ENCODE peak calls at places on chromosomes 1 and 21, in four cellular contexts. Q, P, T and E are unnamed samples.

GRCh38 chr21:35991131-35991530 is 69.2 kb downstream of the SETD4 start:
- DNase-seq in T (no peak), Q (no peak), P (peak; percentile 12), E (no peak)

GRCh38 chr1:82108843-82109242 is 308.1 kb downstream of the ADGRL2 start:
- DNase-seq in Q (no peak), T (no peak), P (no peak), E (peak; percentile 1)

GRCh38 chr1:46558141-46558963 is 6.9 kb upstream of the KNCN start:
- DNase-seq in P (no peak), T (no peak), Q (no peak), E (no peak)

GRCh38 chr1:42931108-42931539 is 27.5 kb downstream of the SLC2A1 start:
- DNase-seq in P (no peak), Q (peak; percentile 76), T (peak; percentile 88), E (peak; percentile 69)

GRCh38 chr1:118275716-118276115 is 90.7 kb upstream of the SPAG17 start:
- DNase-seq in P (no peak), Q (no peak), T (no peak), E (no peak)

GRCh38 chr1:93979718-93980319 is 70.6 kb upstream of the GCLM start:
- DNase-seq in Q (no peak), P (peak; percentile 93), T (no peak), E (no peak)

GRCh38 chr1:239308701-239309333 is 77.6 kb upstream of the CHRM3 start:
- DNase-seq in Q (peak; percentile 23), P (no peak), T (peak; percentile 6), E (no peak)

GRCh38 chr1:92446546-92446945 is 40.2 kb downstream of the GFI1 start:
- DNase-seq in P (no peak), T (no peak), Q (peak; percentile 89), E (no peak)

GRCh38 chr1:26785611-26786436 is 1.9 kb upstream of the PIGV start:
- DNase-seq in T (no peak), P (no peak), Q (peak; percentile 60), E (no peak)

GRCh38 chr1:182054698-182055326 is 6.7 kb downstream of the ZNF648 start:
- DNase-seq in T (peak; percentile 53), Q (peak; percentile 70), P (peak; percentile 39), E (peak; percentile 8)

GRCh38 chr1:50700226-50701020 is 259.6 kb downstream of the FAF1 start:
- DNase-seq in Q (no peak), T (no peak), P (no peak), E (no peak)

GRCh38 chr1:234724517-234725176 is 114.7 kb upstream of the IRF2BP2 start:
- DNase-seq in P (no peak), Q (no peak), T (peak; percentile 75), E (no peak)

GRCh38 chr1:234208351-234208750 is 164.9 kb upstream of the COA6 start:
- DNase-seq in Q (no peak), T (no peak), P (no peak), E (no peak)

GRCh38 chr1:177021741-177022140 is 142.8 kb downstream of the ASTN1 start:
- DNase-seq in T (no peak), P (no peak), Q (no peak), E (no peak)

GRCh38 chr21:24045775-24046215 is 1561.5 kb downstream of the MRPL39 start:
- DNase-seq in Q (peak; percentile 10), T (peak; percentile 30), P (no peak), E (no peak)

GRCh38 chr1:43994794-43995790 is 3.7 kb downstream of the CCDC24 start:
- DNase-seq in P (peak; percentile 40), Q (peak; percentile 88), T (peak; percentile 71), E (no peak)

GRCh38 chr1:197096137-197096536 is 29.1 kb upstream of the F13B start:
- DNase-seq in P (no peak), T (no peak), Q (peak; percentile 72), E (no peak)

GRCh38 chr21:36721817-36722216 is 22.9 kb downstream of the SIM2 start:
- DNase-seq in P (no peak), T (no peak), Q (no peak), E (no peak)

GRCh38 chr1:105872761-105873286 is 1183.7 kb upstream of the PRMT6 start:
- DNase-seq in T (no peak), P (no peak), Q (no peak), E (no peak)

GRCh38 chr1:158145173-158145719 is 35.4 kb upstream of the CD1D start:
- DNase-seq in P (no peak), Q (no peak), T (no peak), E (no peak)

GRCh38 chr1:184503221-184503749 is 116.5 kb downstream of the C1orf21 start:
- DNase-seq in T (no peak), Q (no peak), P (no peak), E (no peak)

GRCh38 chr1:66247415-66248208 is 286.3 kb upstream of the SGIP1 start:
- DNase-seq in T (no peak), P (no peak), Q (no peak), E (no peak)

GRCh38 chr1:94296018-94296417 is 58.6 kb upstream of the ARHGAP29 start:
- DNase-seq in P (no peak), T (no peak), Q (no peak), E (no peak)

GRCh38 chr21:25708467-25709065 is 26.1 kb downstream of the ATP5PF start:
- DNase-seq in Q (peak; percentile 58), T (peak; percentile 47), P (peak; percentile 18), E (no peak)
- TF ChIP-seq NFIC in Q (no peak), T (no peak), P (no peak), E (no peak)

GRCh38 chr1:1089731-1090423 is 15.8 kb upstream of the RNF223 start:
- DNase-seq in T (peak; percentile 16), Q (no peak), P (no peak), E (no peak)
- TF ChIP-seq NFIC in T (no peak), Q (no peak), P (no peak), E (no peak)

DNA sequence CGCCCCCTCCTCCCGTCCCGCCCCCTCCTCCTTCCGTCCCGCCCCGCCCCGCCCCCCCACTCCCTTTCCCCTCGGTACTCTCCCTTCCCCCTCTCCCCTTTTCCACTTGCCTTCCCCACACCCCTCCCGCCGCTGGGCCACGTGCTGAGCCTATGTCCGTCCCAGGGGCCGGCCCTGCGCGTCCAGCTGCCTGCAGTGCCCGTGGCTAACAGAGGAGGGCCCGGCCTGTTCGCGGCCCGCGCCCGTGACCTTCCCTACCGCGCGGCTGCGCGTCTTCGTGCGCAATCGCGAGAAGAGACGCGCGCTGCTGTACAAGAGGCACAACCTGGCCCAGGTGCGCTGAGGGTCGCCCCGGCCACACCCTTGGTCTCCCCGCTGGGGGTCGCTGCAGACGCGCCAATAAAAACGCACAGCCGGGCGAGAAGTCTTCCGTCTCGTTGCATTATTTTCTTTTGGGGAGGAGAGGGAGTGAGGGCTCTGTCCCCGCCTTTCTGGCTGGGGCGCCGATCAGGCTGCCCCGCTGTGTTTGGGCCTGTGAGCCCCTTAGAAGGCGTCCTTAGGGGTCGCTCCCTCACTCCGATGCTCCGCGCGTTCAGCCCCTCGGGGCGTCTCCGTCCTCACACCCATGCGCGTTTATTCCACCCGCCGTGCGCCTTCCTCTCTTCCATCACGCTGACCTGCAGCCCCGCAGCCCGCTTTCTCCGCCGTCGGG is 28.0 kb downstream of the TRIM11 start:
- DNase-seq in Q (peak; percentile 77), P (no peak), T (peak; percentile 96), E (no peak)
- TF ChIP-seq NFIC in Q (no peak), P (no peak), T (no peak), E (no peak)

GRCh38 chr1:155499953-155500621 is 62.5 kb downstream of the ASH1L start:
- DNase-seq in P (no peak), Q (no peak), T (peak; percentile 56), E (peak; percentile 56)

GRCh38 chr1:155499263-155499662 is 63.3 kb downstream of the ASH1L start:
- DNase-seq in T (no peak), P (peak; percentile 14), Q (no peak), E (no peak)

GRCh38 chr1:155507960-155508359 is 54.6 kb downstream of the ASH1L start:
- DNase-seq in P (no peak), Q (no peak), T (no peak), E (no peak)

GRCh38 chr1:155509064-155509463 is 53.5 kb downstream of the ASH1L start:
- DNase-seq in P (no peak), Q (no peak), T (no peak), E (no peak)

DNA sequence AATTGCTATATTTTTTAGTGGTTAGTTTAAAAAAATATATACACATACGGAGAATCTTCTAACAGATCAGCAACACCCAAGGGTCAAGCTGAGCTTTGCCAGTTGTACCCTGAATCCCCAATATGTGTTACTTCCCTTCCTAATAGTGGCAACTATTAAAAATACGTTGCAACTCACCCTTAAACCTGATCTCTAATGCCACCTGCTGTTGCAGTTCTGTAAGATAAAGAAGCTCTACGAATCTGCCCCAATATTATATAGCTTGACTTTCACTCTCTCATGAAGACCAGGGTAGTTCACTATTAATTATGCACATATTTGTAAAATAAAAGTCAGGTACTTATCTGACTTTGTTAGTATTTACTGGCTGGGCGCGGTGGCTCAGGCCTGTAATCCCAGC is 58.4 kb downstream of the ASH1L start:
- DNase-seq in T (peak; percentile 50), P (peak; percentile 32), Q (peak; percentile 19), E (no peak)
- TF ChIP-seq NFIC in T (no peak), P (no peak), Q (no peak), E (no peak)

GRCh38 chr1:227902641-227902990 is 45.1 kb downstream of the WNT9A start:
- DNase-seq in P (no peak), Q (no peak), T (no peak), E (no peak)

GRCh38 chr1:227904541-227905335 is 43.0 kb downstream of the WNT9A start:
- DNase-seq in P (no peak), Q (no peak), T (no peak), E (no peak)

GRCh38 chr1:227901906-227902640 is 45.7 kb downstream of the WNT9A start:
- DNase-seq in P (peak; percentile 16), Q (peak; percentile 24), T (peak; percentile 70), E (no peak)

GRCh38 chr1:227903061-227903521 is 44.6 kb downstream of the WNT9A start:
- DNase-seq in P (no peak), Q (no peak), T (no peak), E (no peak)

DNA sequence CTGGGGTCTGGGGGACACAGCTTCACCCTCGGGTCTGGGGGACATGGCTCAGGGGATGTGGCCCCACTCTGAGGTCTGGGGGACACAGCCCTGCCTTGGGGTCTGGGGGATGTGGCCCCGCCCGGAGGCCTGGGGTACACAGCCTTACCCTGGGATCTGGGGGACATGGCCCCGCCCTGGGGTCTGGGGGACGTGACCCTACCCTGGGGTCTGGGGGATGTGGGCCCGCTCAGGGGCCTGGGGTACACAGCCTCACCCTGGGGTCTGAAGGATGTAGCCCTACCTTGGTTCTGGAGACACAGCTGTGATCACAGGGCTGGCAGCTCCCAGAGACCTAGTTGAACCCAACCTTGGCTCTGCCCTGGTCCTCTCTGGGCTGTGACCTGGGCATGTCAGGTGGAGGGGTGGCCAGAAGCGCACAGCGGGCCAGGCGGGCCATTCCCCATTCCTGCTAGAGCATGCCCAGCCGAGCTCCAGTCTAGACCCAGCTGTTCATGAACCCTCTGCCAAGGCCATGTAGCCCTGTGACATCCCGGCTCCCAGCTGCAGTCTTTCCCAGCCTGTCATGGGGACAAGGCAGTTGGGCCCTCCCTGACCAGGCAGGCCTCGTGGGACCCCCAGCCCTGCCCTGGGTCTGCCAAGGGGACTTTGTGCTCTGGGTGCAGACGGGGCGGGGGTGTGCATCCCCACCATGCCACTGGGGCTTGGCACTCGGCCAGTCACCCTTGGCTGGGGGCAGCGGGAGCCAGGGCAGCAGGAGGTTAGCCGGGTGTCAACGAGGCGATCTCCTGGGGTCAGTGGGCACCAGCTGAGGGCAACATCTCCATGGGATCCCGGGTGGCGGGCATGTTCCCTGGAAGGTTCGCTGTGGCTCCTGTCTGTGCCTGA is 43.9 kb downstream of the WNT9A start:
- DNase-seq in T (no peak), P (no peak), Q (no peak), E (no peak)
- TF ChIP-seq NFIC in T (no peak), P (no peak), Q (peak; percentile 76), E (no peak)